ENCODE peak calls at places on chromosomes 3 and 15, in eight cellular contexts. D is pancreas, T is cardiac muscle cell, R is OCI-LY7, I is kidney, Y is adrenal gland, Z is brain microvascular endothelial cell, W is thoracic aorta. H is an unnamed sample.

GRCh38 chr3:67318162-67318561 is 320.1 kb downstream of the KBTBD8 start:
- DNase-seq in Y (no peak), D (no peak), R (no peak), T (no peak), Z (no peak), W (no peak), I (no peak), H (no peak)

GRCh38 chr15:71079208-71080044 is 35.8 kb upstream of the THSD4 start:
- DNase-seq in Z (peak), Y (no peak), I (no peak), W (peak), R (no peak), T (peak), D (peak), H (peak)

GRCh38 chr3:25661694-25662455 is 2.8 kb downstream of the TOP2B start:
- DNase-seq in W (no peak), Y (no peak), T (peak), I (no peak), D (no peak), R (peak), Z (no peak), H (no peak)

GRCh38 chr15:27339138-27339537 is 368.2 kb downstream of the GABRG3 start:
- DNase-seq in T (no peak), Y (no peak), D (no peak), Z (no peak), I (no peak), W (no peak), R (no peak), H (no peak)

GRCh38 chr3:36908647-36909180 is 36.1 kb downstream of the TRANK1 start:
- DNase-seq in W (no peak), Z (no peak), I (no peak), T (no peak), R (no peak), Y (no peak), D (no peak), H (no peak)

GRCh38 chr3:132283440-132283839 is 33.8 kb upstream of the ACP3 start:
- DNase-seq in Z (no peak), D (peak), T (peak), I (no peak), W (no peak), R (no peak), Y (no peak), H (no peak)

GRCh38 chr3:159189994-159190669 is 388.3 kb downstream of the MFSD1 start:
- DNase-seq in T (peak), Y (no peak), Z (no peak), D (no peak), W (no peak), I (no peak), R (no peak), H (peak)

GRCh38 chr15:65839354-65839901 is 29.9 kb upstream of the RAB11A start:
- DNase-seq in I (no peak), D (no peak), T (no peak), Z (no peak), Y (no peak), R (no peak), W (no peak), H (no peak)

GRCh38 chr3:124582196-124582595 is 148.1 kb upstream of the UMPS start:
- DNase-seq in T (no peak), Y (no peak), W (no peak), I (no peak), D (no peak), Z (no peak), R (no peak), H (no peak)

GRCh38 chr3:18946524-18946923 is 201.8 kb upstream of the KCNH8 start:
- DNase-seq in Z (no peak), W (no peak), T (no peak), R (peak), Y (no peak), I (no peak), D (no peak), H (no peak)

GRCh38 chr3:128319107-128319506 is 147.6 kb downstream of the DNAJB8 start:
- DNase-seq in Z (no peak), W (no peak), R (no peak), T (no peak), Y (peak), I (no peak), D (no peak), H (no peak)

GRCh38 chr3:181687738-181688137 is 24.0 kb upstream of the SOX2 start:
- DNase-seq in Y (no peak), Z (no peak), R (no peak), T (no peak), W (no peak), D (no peak), I (no peak), H (no peak)

GRCh38 chr3:181691951-181692849 is 19.5 kb upstream of the SOX2 start:
- DNase-seq in I (no peak), W (no peak), D (no peak), T (no peak), Z (no peak), Y (no peak), R (no peak), H (no peak)

GRCh38 chr3:181687190-181687589 is 24.5 kb upstream of the SOX2 start:
- DNase-seq in Z (no peak), Y (no peak), D (no peak), T (no peak), W (no peak), I (no peak), R (no peak), H (no peak)

GRCh38 chr3:181690769-181691168 is 21.0 kb upstream of the SOX2 start:
- DNase-seq in I (no peak), D (no peak), T (no peak), W (no peak), Y (no peak), Z (no peak), R (no peak), H (no peak)

DNA sequence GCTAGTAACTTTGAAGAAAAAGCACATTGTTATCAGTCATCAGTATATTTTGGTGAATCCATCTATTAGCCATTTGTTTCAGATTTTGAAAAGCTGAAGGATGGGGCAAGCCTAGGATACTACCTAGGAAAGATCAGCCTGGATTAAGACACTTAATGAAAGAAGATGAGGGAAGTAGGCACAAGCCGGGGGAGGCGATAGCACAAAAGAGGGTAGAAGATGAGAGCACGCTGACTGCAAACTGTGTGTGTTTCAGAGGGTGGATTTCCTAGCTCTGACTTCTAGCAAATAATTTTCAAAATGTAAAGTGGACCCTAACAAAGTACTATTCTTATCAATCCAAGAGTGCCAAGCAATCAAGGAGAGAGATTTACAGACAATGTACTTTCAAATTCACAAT is 22.2 kb upstream of the SOX2 start:
- DNase-seq in Z (no peak), I (no peak), Y (no peak), R (no peak), D (no peak), T (no peak), W (no peak), H (no peak)
- H3K27ac ChIP-seq in Z (no peak), I (no peak), Y (no peak), R (no peak), D (no peak), T (no peak), W (no peak), H (no peak)

GRCh38 chr15:90648137-90649070 is 68.7 kb upstream of the BLM start:
- DNase-seq in T (peak), D (peak), I (peak), W (peak), Y (peak), Z (peak), R (peak), H (peak)

GRCh38 chr15:90647326-90647725 is 69.8 kb upstream of the BLM start:
- DNase-seq in W (no peak), D (no peak), T (no peak), Y (no peak), I (peak), Z (no peak), R (no peak), H (no peak)

GRCh38 chr15:90646662-90647305 is 70.4 kb upstream of the BLM start:
- DNase-seq in D (no peak), T (no peak), I (peak), Y (no peak), R (no peak), W (no peak), Z (no peak), H (no peak)

GRCh38 chr15:90650956-90651689 is 66.0 kb upstream of the BLM start:
- DNase-seq in W (no peak), Y (no peak), D (no peak), R (no peak), Z (no peak), I (peak), T (no peak), H (no peak)

GRCh38 chr15:90650117-90650955 is 66.8 kb upstream of the BLM start:
- DNase-seq in T (peak), D (no peak), I (peak), W (no peak), Z (peak), Y (no peak), R (no peak), H (no peak)
- TF ChIP-seq CTCF in T (no peak), D (no peak), I (no peak), W (no peak), Z (no peak), Y (no peak), R (no peak), H (no peak)

GRCh38 chr3:64151335-64151871 is 73.9 kb downstream of the PRICKLE2 start:
- DNase-seq in W (no peak), T (peak), D (no peak), Z (no peak), Y (no peak), R (no peak), I (no peak), H (no peak)
- H3K27ac ChIP-seq in W (peak), T (peak), D (no peak), Z (peak), Y (peak), R (no peak), I (peak), H (peak)

GRCh38 chr15:92938387-92938786 is 38.3 kb downstream of the CHD2 start:
- DNase-seq in I (no peak), W (no peak), D (no peak), Z (no peak), R (no peak), Y (no peak), T (no peak), H (no peak)
- TF ChIP-seq CTCF in I (no peak), W (peak), D (peak), Z (peak), R (peak), Y (no peak), T (peak), H (peak)

DNA sequence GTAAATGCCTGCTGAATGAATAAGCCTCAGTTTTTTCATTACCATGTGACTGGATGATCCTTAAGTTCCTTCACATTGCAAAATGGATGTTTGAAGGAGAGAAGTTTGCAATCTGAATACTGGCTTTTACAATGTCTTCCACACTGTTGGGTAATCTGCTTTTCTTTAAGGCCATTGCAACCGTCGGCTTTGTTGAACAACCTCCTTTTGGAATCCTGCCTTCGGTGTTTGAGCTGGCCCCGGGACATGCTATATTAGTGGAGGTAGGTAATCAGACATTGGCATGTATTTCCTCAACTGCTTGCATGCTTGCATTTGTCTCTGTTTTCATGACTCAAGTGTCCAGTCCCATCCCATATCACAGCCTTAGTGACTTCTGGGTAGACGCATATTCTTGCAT is 48.8 kb downstream of the ACAA1 start:
- DNase-seq in Z (no peak), R (no peak), Y (no peak), I (no peak), T (no peak), D (no peak), W (no peak), H (no peak)
- H3K27ac ChIP-seq in Z (no peak), R (no peak), Y (no peak), I (no peak), T (no peak), D (no peak), W (no peak), H (no peak)

DNA sequence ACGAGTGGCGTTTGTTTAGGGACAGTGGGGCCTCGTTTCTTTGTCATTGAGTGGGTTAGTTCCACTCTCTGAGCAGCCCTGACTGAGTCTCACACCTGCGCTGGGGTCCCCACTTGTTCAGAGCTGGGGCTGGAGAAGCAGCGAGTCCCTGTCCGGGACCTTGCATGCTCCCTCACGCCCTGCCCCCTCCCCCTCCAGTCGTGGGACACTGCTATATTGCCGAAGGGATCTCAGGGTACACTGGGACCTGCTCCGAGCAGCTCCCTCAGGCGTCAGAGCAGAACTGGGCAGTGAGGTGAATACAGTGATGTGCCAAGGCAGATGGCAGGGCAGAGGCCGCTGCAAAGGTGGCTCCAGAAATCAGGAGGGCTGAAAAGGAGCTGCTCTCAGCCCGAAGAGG is 59.9 kb upstream of the KLF13 start:
- DNase-seq in I (no peak), T (no peak), Y (peak), R (no peak), W (no peak), Z (no peak), D (no peak), H (no peak)
- TF ChIP-seq CTCF in I (no peak), T (no peak), Y (no peak), R (no peak), W (no peak), Z (no peak), D (no peak), H (no peak)